ENCODE peak calls at places on chromosomes 7 and 10, in seven cellular contexts. L is astrocyte of the spinal cord, B is AG09309, Z is neural crest cell, R is heart right ventricle, V is osteocyte, D is PC-9. S is an unnamed sample.

GRCh38 chr7:90900640-90901353 is 304.7 kb downstream of the CDK14 start:
- DNase-seq in R (no peak), D (no peak), V (no peak), L (no peak), B (no peak), Z (no peak), S (no peak)

GRCh38 chr7:502296-502695 is 17.4 kb downstream of the PDGFA start:
- DNase-seq in R (peak), Z (no peak), L (no peak), V (no peak), D (no peak), B (no peak), S (no peak)

GRCh38 chr7:96663457-96663856 is 46.2 kb downstream of the SEM1 start:
- DNase-seq in B (no peak), V (no peak), D (no peak), R (no peak), Z (no peak), L (no peak), S (peak)

GRCh38 chr7:84100866-84101265 is 93.7 kb downstream of the SEMA3A start:
- DNase-seq in V (no peak), R (no peak), B (no peak), D (no peak), Z (no peak), L (peak), S (no peak)

GRCh38 chr7:120550494-120551048 is 277.6 kb downstream of the KCND2 start:
- DNase-seq in D (no peak), L (peak), B (no peak), Z (no peak), V (no peak), R (no peak), S (no peak)

GRCh38 chr7:37713613-37714012 is 30.0 kb downstream of the GPR141 start:
- DNase-seq in L (no peak), R (no peak), D (no peak), Z (no peak), V (no peak), B (no peak), S (no peak)

GRCh38 chr7:73342645-73343044 is 14.7 kb downstream of the FKBP6 start:
- DNase-seq in V (no peak), D (no peak), B (no peak), Z (no peak), L (peak), R (no peak), S (no peak)

GRCh38 chr10:78947226-78947625 is 121.5 kb upstream of the ZMIZ1 start:
- DNase-seq in D (peak), L (no peak), V (no peak), B (no peak), R (no peak), Z (no peak), S (no peak)

GRCh38 chr7:88206235-88206634 is 13.6 kb downstream of the SRI start:
- DNase-seq in Z (no peak), V (no peak), D (no peak), L (no peak), B (no peak), R (no peak), S (no peak)

GRCh38 chr10:116697816-116698215 is 44.5 kb downstream of the HSPA12A start:
- DNase-seq in V (no peak), R (no peak), B (no peak), Z (no peak), D (no peak), L (no peak), S (no peak)

GRCh38 chr10:89391882-89392756 is at the start of gene IFIT1:
- DNase-seq in D (no peak), L (peak), R (no peak), V (no peak), Z (no peak), B (peak), S (peak)

GRCh38 chr7:102286237-102287081 is at the start of gene SH2B2:
- DNase-seq in Z (peak), B (no peak), R (peak), V (no peak), L (peak), D (peak), S (peak)

DNA sequence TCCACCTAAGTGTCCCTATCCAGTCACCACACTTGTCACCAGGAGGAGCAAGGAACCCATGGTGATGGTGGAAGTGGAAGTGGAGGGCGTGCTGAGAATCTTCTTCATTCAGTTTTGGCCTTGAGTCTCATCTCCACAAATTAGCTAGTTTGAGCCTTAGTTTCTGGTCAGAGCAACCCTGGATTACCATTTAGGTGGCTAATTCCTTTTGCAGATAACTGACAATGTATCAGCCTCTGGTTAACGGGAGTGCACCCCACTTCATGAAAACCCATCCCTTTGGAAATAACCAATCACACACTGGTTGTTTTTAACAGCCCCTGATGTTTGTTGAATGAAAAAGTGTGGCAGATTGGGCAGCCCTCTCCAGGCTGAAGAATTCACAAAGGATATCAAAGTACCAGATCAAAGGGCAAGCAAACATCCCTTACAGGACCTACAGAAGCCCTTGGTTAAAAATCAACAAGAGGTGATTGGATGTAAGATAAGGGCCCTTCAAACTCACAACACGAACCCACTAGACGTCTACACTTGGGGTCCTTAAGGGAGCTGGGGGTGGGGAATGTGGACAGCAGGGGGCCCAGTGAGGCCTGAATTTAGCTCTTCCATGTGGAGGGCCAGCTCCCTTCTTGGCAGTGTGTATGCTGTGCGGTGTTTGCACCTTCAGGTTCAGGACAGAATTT is 37.1 kb upstream of the SLF2 start:
- DNase-seq in V (no peak), Z (no peak), D (no peak), B (no peak), R (no peak), L (no peak), S (no peak)
- TF ChIP-seq CTCF in V (no peak), Z (no peak), D (no peak), B (no peak), R (no peak), L (no peak), S (no peak)

GRCh38 chr7:129401228-129401967 is 32.8 kb upstream of the STRIP2 start:
- DNase-seq in D (peak), B (no peak), L (no peak), R (no peak), V (no peak), Z (no peak), S (no peak)

GRCh38 chr7:129405527-129405926 is 28.7 kb upstream of the STRIP2 start:
- DNase-seq in L (no peak), Z (no peak), R (no peak), V (no peak), D (no peak), B (no peak), S (peak)

GRCh38 chr7:129401968-129402860 is 32.0 kb upstream of the STRIP2 start:
- DNase-seq in L (no peak), B (no peak), V (no peak), Z (no peak), R (no peak), D (no peak), S (peak)
- TF ChIP-seq CTCF in L (no peak), B (peak), V (no peak), Z (no peak), R (no peak), D (peak), S (no peak)

DNA sequence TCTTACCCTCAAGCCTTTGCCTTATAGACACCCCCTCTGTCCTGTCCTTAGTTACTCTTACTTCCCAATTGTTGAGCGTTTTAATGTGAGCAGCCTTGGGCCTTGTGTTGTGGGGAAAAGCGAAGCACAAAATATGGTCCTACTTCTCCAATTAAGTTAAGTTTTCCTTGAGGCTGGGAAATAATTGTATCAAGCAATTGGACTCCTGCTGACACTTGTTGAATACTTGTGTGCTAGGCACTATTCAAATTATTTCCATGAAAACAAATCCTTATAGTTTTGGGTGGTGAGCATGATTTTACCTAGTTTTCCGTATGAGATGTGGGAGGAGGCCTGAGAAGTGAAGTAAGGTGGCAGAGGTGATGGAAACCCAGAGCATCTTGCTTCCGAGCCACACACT is 5.4 kb upstream of the ZNF783 start:
- DNase-seq in B (no peak), R (no peak), D (no peak), L (no peak), V (no peak), Z (no peak), S (no peak)
- TF ChIP-seq CTCF in B (no peak), R (no peak), D (no peak), L (no peak), V (no peak), Z (no peak), S (no peak)

GRCh38 chr7:69208848-69209247 is 389.4 kb upstream of the AUTS2 start:
- DNase-seq in B (no peak), R (no peak), V (no peak), Z (no peak), L (no peak), D (no peak), S (peak)

GRCh38 chr7:69213882-69214281 is 384.4 kb upstream of the AUTS2 start:
- DNase-seq in R (no peak), D (no peak), B (no peak), V (no peak), L (no peak), Z (no peak), S (no peak)

GRCh38 chr7:69211336-69211735 is 386.9 kb upstream of the AUTS2 start:
- DNase-seq in L (no peak), B (no peak), R (no peak), Z (no peak), D (no peak), V (no peak), S (no peak)

GRCh38 chr7:69211739-69212138 is 386.5 kb upstream of the AUTS2 start:
- DNase-seq in L (no peak), Z (no peak), V (no peak), B (no peak), R (no peak), D (no peak), S (no peak)
- TF ChIP-seq CTCF in L (no peak), Z (peak), V (no peak), B (no peak), R (no peak), D (no peak), S (no peak)

GRCh38 chr7:74474271-74474865 is 20.7 kb downstream of the GTF2IRD1 start:
- DNase-seq in V (no peak), B (no peak), Z (no peak), R (no peak), D (no peak), L (no peak), S (no peak)
- TF ChIP-seq CTCF in V (no peak), B (no peak), Z (no peak), R (no peak), D (no peak), L (no peak), S (no peak)

DNA sequence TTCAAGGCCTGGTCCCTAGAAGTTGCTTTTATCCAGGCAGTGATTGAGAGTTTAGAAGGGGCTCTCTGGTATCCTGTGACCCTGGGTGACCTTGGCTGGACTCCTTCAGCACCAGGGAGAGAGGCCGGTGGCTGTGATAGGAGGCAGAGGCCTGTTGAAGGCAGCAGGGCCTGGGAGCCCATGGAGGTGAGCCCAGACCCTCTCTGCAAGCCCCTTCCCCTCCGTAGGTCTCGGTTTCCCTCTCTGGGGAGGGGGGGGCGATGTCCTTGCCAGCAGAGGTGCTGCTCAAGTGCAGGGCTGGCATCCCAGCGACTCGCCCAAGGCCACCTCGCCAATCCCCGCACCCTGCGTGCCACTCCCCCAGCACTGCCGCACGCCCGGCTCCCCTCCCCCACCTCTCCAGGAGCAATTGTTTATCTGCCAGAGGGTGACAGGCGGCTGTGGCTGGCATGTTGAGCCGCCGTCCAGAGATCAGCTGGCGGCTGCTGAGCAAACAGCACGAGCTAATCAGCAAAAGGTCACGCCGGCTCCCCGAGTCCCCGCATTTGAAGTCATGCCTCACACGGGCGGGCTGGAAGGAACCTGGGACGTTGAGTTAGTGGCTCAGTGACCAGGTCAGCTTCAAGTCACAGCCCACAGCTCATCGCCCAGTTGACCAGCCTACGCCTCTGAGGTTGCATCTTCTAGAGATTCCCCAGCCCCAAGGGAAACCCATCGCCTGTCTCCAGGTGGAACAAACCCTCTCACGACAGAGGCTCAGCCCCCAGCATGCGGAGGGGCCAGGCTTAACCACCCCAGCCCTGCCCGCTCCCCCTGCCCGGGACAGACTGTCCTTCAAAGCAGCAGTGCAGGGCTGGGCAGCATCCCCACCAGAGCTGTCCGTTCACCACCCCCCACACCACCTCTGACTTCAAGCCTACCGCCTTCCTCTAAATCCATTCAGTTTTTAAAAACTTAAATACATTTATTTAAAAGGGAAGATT is 43.7 kb downstream of the ELFN1 start:
- DNase-seq in R (peak), Z (peak), V (no peak), D (no peak), L (no peak), B (no peak), S (no peak)
- TF ChIP-seq CTCF in R (no peak), Z (no peak), V (no peak), D (no peak), L (no peak), B (no peak), S (no peak)

DNA sequence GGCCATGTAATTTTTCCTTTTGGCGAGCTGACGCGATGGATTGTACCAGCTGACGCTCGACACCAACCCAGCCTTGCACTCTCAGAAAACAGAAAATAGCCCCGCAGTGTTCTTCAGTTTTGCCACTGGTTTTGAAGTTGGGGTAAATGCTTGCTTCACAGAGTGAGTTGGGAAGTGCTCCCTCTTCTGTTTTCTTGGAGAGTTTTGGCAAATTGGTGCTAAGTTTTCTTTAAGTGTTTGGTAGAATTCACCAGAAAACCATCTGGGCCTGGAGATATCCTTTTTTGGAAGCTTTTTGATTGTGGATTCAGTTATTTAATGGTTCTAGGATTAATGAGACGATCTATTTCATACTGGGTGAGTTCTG is 252.8 kb downstream of the ELFN1 start:
- DNase-seq in V (no peak), Z (no peak), L (no peak), D (no peak), B (no peak), R (no peak), S (no peak)
- TF ChIP-seq CTCF in V (no peak), Z (no peak), L (no peak), D (no peak), B (peak), R (no peak), S (no peak)

GRCh38 chr7:3760696-3761095 is 459.6 kb downstream of the SDK1 start:
- DNase-seq in R (no peak), L (no peak), Z (no peak), V (no peak), D (no peak), B (no peak), S (no peak)

GRCh38 chr7:3757059-3757458 is 456.0 kb downstream of the SDK1 start:
- DNase-seq in L (no peak), V (no peak), Z (no peak), R (no peak), D (no peak), B (no peak), S (no peak)

GRCh38 chr7:3762146-3762831 is 461.2 kb downstream of the SDK1 start:
- DNase-seq in Z (no peak), L (no peak), D (no peak), B (no peak), R (no peak), V (no peak), S (no peak)
- TF ChIP-seq CTCF in Z (no peak), L (no peak), D (no peak), B (no peak), R (no peak), V (peak), S (no peak)